ENCODE peak calls at places on chromosomes 7 and 10, in six cellular contexts. G, P, C, O, W and I are unnamed samples.

GRCh38 chr10:113021268-113022028 is 71.4 kb downstream of the TCF7L2 start:
- DNase-seq in G (no peak), P (no peak), C (no peak), O (peak), W (no peak), I (no peak)

GRCh38 chr7:113996405-113996804 is 77.6 kb upstream of the PPP1R3A start:
- DNase-seq in G (no peak), P (no peak), C (no peak), O (no peak), W (peak), I (peak)

GRCh38 chr10:73894245-73894971 is 16.5 kb upstream of the PLAU start:
- DNase-seq in G (peak), P (peak), C (no peak), O (no peak), W (peak), I (peak)

GRCh38 chr10:63759335-63759734 is 238.1 kb downstream of the REEP3 start:
- DNase-seq in G (no peak), P (no peak), C (no peak), O (no peak), W (no peak), I (no peak)

GRCh38 chr10:86520871-86521619 is 547 bp downstream of the WAPL start:
- DNase-seq in G (no peak), P (peak), C (peak), O (peak), W (peak), I (peak)

GRCh38 chr10:11245510-11245909 is 227.8 kb downstream of the CELF2 start:
- DNase-seq in G (no peak), P (no peak), C (no peak), O (no peak), W (no peak), I (peak)

GRCh38 chr7:117035463-117035862 is 82.2 kb downstream of the ST7 start:
- DNase-seq in G (no peak), P (no peak), C (no peak), O (no peak), W (no peak), I (no peak)

GRCh38 chr7:103343758-103344452 is 662 bp downstream of the DNAJC2 start:
- DNase-seq in G (no peak), P (peak), C (no peak), O (peak), W (peak), I (peak)

GRCh38 chr7:134420509-134421125 is 38.3 kb downstream of the AKR1B1 start:
- DNase-seq in G (no peak), P (peak), C (no peak), O (no peak), W (peak), I (peak)

GRCh38 chr7:151632750-151633515 is 113.2 kb upstream of the RHEB start:
- DNase-seq in G (no peak), P (peak), C (peak), O (peak), W (peak), I (peak)

GRCh38 chr10:73591578-73591902 is 398 bp upstream of the USP54 start:
- DNase-seq in G (no peak), P (no peak), C (no peak), O (no peak), W (no peak), I (no peak)

GRCh38 chr10:119198438-119198837 is 8.9 kb upstream of the GRK5 start:
- DNase-seq in G (no peak), P (no peak), C (no peak), O (no peak), W (no peak), I (peak)
- TF ChIP-seq CTCF in G (peak), P (peak), C (peak), O (peak), W (peak), I (peak)

DNA sequence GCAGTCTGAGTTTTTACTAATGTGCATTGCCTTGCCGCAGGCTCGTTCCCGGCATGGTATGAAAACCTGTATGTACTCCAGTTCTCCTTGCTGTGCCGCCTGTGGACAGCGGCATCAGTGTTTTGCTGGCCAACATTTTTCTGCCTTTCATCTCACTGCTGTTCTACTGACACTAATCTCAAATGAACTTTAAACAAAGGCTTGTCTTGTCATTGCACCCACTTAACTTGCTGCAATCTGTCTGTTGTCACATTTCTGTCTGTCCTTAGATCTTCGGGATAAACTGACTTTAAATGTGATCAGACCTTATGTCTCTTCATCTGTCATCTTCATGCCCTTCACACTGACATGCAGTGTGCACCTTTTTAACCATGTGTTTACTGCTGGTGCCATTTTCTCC is 71.7 kb upstream of the ZNRF2 start:
- DNase-seq in G (no peak), P (no peak), C (no peak), O (no peak), W (no peak), I (peak)
- H3K4me3 ChIP-seq in G (no peak), P (no peak), C (no peak), O (no peak), W (no peak), I (no peak)

GRCh38 chr7:13742719-13743640 is 246.5 kb downstream of the ETV1 start:
- DNase-seq in G (peak), P (peak), C (no peak), O (no peak), W (peak), I (peak)
- TF ChIP-seq CTCF in G (peak), P (peak), C (peak), O (peak), W (peak), I (peak)

DNA sequence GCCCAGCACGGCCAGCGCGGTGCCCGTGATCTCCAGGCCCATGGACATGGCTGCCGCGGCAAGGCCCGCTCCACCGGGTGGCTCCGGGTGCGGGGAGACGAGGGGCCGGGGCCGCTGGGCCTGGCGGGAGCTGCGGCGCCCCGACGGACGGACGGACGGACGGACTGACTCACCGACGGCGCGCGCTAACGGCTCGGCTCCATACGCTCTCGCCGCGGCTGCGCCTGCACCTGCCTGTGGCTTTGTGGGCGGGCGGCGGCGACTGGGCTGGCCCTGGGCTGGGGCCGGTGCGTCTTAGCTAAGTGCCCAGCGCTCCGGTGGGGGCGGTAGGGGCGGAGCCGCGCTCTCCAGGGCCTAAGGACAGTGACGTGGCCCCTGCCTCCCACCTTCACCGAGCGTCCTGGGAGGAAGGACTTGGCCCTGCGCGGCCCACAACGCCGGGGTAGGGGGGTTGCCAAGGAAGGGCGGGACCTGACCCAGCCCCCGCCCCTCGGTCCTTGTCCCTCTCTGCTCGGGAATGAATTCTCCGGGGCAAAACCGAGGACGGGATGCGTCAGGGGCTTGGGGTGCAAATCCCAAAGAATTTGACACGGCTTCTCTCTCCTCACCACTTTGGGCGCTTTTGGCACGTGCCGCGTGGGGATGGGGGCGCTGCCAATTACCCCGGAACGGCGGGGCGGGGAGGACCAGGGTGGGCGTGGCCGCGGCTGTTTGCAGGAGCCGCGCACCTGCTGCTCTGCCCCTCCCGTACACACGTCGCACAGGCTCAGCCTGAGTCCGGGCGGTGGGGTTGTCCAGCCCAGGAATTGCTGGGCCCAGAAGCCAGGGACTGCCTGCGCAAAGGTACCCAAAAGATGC is at the start of gene CLDN3:
- DNase-seq in G (peak), P (no peak), C (no peak), O (no peak), W (no peak), I (peak)
- H3K4me3 ChIP-seq in G (peak), P (no peak), C (peak), O (no peak), W (no peak), I (no peak)